ENCODE peak calls at places on chromosomes 13 and 19, in five cellular contexts. R, N, J, M and Z are unnamed samples.

GRCh38 chr19:48613024-48613851 is 1.6 kb downstream of the FAM83E start:
- DNase-seq in N (peak; percentile 98), R (no peak), J (no peak), M (no peak), Z (peak; percentile 82)

GRCh38 chr13:43804461-43805070 is 17.8 kb upstream of the ENOX1 start:
- DNase-seq in R (peak; percentile 77), M (no peak), J (peak; percentile 73), N (peak; percentile 80), Z (peak; percentile 89)

GRCh38 chr13:27775943-27776342 is 16.3 kb upstream of the GSX1 start:
- DNase-seq in N (no peak), J (peak; percentile 16), M (no peak), R (no peak), Z (no peak)

GRCh38 chr13:34757441-34757840 is 184.6 kb upstream of the NBEA start:
- DNase-seq in R (no peak), J (no peak), N (no peak), M (no peak), Z (no peak)

GRCh38 chr13:90750021-90750420 is 597.5 kb upstream of the MIR17HG start:
- DNase-seq in J (no peak), M (no peak), R (no peak), N (no peak), Z (no peak)

GRCh38 chr19:50203281-50204080 is at the start of gene MYH14:
- DNase-seq in M (peak; percentile 27), J (no peak), N (no peak), R (peak; percentile 96), Z (peak; percentile 100)

GRCh38 chr13:78603240-78603947 is at the start of gene POU4F1:
- DNase-seq in N (peak; percentile 78), R (peak; percentile 85), J (peak; percentile 97), M (no peak), Z (no peak)

GRCh38 chr13:104571161-104571889 is 1505.1 kb upstream of the SLC10A2 start:
- DNase-seq in M (peak; percentile 62), R (peak; percentile 87), J (peak; percentile 58), N (peak; percentile 90), Z (peak; percentile 90)

GRCh38 chr19:10009269-10009665 is 1.0 kb downstream of the COL5A3 start:
- DNase-seq in J (no peak), N (peak; percentile 81), R (peak; percentile 79), M (peak; percentile 49), Z (no peak)

GRCh38 chr19:54188224-54188871 is 1.0 kb downstream of the MBOAT7 start:
- DNase-seq in M (no peak), R (peak; percentile 79), N (no peak), J (no peak), Z (peak; percentile 79)

GRCh38 chr13:22120646-22121045 is 449.8 kb downstream of the FGF9 start:
- DNase-seq in J (no peak), R (no peak), N (no peak), M (no peak), Z (no peak)

GRCh38 chr13:102779426-102780159 is 6.0 kb upstream of the TEX30 start:
- DNase-seq in N (no peak), M (no peak), R (no peak), J (no peak), Z (no peak)

GRCh38 chr19:43560687-43561086 is 14.6 kb downstream of the XRCC1 start:
- DNase-seq in N (no peak), J (no peak), R (no peak), M (no peak), Z (no peak)

GRCh38 chr19:3398900-3399278 is 32.5 kb downstream of the NFIC start:
- DNase-seq in J (no peak), R (no peak), M (no peak), N (no peak), Z (no peak)

GRCh38 chr13:91357613-91358383 is 10.3 kb downstream of the MIR17HG start:
- DNase-seq in J (no peak), N (no peak), R (no peak), M (no peak), Z (peak; percentile 23)

GRCh38 chr19:39907213-39907612 is 27.2 kb downstream of the FCGBP start:
- DNase-seq in J (no peak), M (no peak), N (no peak), R (no peak), Z (no peak)

GRCh38 chr19:35671818-35672217 is 5.5 kb downstream of the UPK1A start:
- DNase-seq in R (peak; percentile 45), J (no peak), M (no peak), N (no peak), Z (no peak)

GRCh38 chr13:105735269-105735668 is 800.2 kb downstream of the EFNB2 start:
- DNase-seq in J (peak; percentile 11), N (peak; percentile 6), R (peak; percentile 13), M (no peak), Z (peak; percentile 48)

GRCh38 chr19:43504426-43505185 is at the start of gene PHLDB3:
- DNase-seq in M (no peak), R (peak; percentile 77), J (peak; percentile 7), N (peak; percentile 45), Z (peak; percentile 72)

GRCh38 chr19:7426986-7427385 is 61.8 kb downstream of the PEX11G start:
- DNase-seq in R (no peak), N (no peak), M (no peak), J (no peak), Z (no peak)

GRCh38 chr19:38654478-38655079 is 7.1 kb downstream of the ACTN4 start:
- DNase-seq in M (no peak), R (no peak), N (peak; percentile 86), J (no peak), Z (peak; percentile 40)

GRCh38 chr13:99724633-99725517 is 223.6 kb downstream of the TM9SF2 start:
- DNase-seq in J (no peak), N (no peak), M (no peak), R (no peak), Z (no peak)

GRCh38 chr13:73717632-73718031 is 416.6 kb downstream of the KLF12 start:
- DNase-seq in R (peak; percentile 16), J (no peak), N (peak; percentile 66), M (no peak), Z (peak; percentile 84)

GRCh38 chr13:34951528-34951927 is 9.5 kb downstream of the NBEA start:
- DNase-seq in J (no peak), R (no peak), N (no peak), M (no peak), Z (no peak)

GRCh38 chr19:50639121-50640112 is at the start of gene SYT3:
- DNase-seq in M (no peak), R (peak; percentile 72), J (peak; percentile 15), N (peak; percentile 32), Z (no peak)

GRCh38 chr19:40781140-40781539 is 3.1 kb downstream of the RAB4B start:
- DNase-seq in N (no peak), J (no peak), M (no peak), R (no peak), Z (no peak)

GRCh38 chr13:63636231-63636993 is 2220.8 kb upstream of the PCDH20 start:
- DNase-seq in N (no peak), M (no peak), R (no peak), J (peak; percentile 23), Z (peak; percentile 29)